ENCODE peak calls at places on chromosomes 13 and 19, in four cellular contexts. O is K562, J is GM12878, C is HepG2. R is an unnamed sample.

GRCh38 chr13:92661406-92661805 is 565.2 kb upstream of the GPC6 start:
- DNase-seq in C (no peak), J (no peak), O (no peak), R (no peak)

GRCh38 chr13:112854321-112854720 is 114.7 kb upstream of the MCF2L start:
- DNase-seq in O (no peak), J (no peak), C (no peak), R (no peak)

GRCh38 chr19:41705393-41706174 is 2.8 kb upstream of the CEACAM5 start:
- DNase-seq in J (no peak), C (no peak), O (peak), R (peak)

GRCh38 chr19:13381827-13382632 is 124.2 kb downstream of the CACNA1A start:
- DNase-seq in J (no peak), O (peak), C (no peak), R (no peak)

GRCh38 chr13:95485518-95486144 is 66.9 kb upstream of the CLDN10 start:
- DNase-seq in J (no peak), C (no peak), O (no peak), R (no peak)

GRCh38 chr13:105307776-105308175 is 1227.7 kb downstream of the EFNB2 start:
- DNase-seq in C (no peak), J (no peak), O (no peak), R (no peak)

GRCh38 chr13:78241278-78241919 is 322.8 kb upstream of the EDNRB start:
- DNase-seq in C (peak), J (no peak), O (peak), R (peak)

GRCh38 chr19:3479819-3480215 is 508 bp downstream of the SMIM24 start:
- DNase-seq in C (no peak), O (peak), J (no peak), R (peak)

GRCh38 chr19:38047641-38048040 is 140.6 kb downstream of the SIPA1L3 start:
- DNase-seq in O (no peak), J (no peak), C (no peak), R (no peak)

GRCh38 chr13:98267080-98267912 is 90.2 kb upstream of the RNF113B start:
- DNase-seq in C (peak), O (no peak), J (peak), R (no peak)

GRCh38 chr13:89343165-89343564 is 1672.0 kb downstream of the SLITRK5 start:
- DNase-seq in J (no peak), O (no peak), C (no peak), R (no peak)

GRCh38 chr13:73228546-73228945 is 169.7 kb downstream of the KLF5 start:
- DNase-seq in O (no peak), J (no peak), C (no peak), R (no peak)

GRCh38 chr19:55588738-55589137 is 8.1 kb upstream of the ZNF579 start:
- DNase-seq in J (no peak), C (no peak), O (no peak), R (no peak)

GRCh38 chr13:66859934-66860867 is 369.9 kb downstream of the PCDH9 start:
- DNase-seq in J (no peak), C (no peak), O (no peak), R (no peak)

GRCh38 chr13:112844879-112845278 is 124.1 kb upstream of the MCF2L start:
- DNase-seq in C (no peak), J (no peak), O (no peak), R (no peak)

GRCh38 chr13:62919491-62919890 is 1503.8 kb upstream of the PCDH20 start:
- DNase-seq in C (no peak), J (no peak), O (no peak), R (no peak)

GRCh38 chr19:43674630-43674982 is 4.6 kb upstream of the PLAUR start:
- DNase-seq in J (no peak), O (no peak), C (no peak), R (no peak)

GRCh38 chr19:43675906-43676305 is 5.9 kb upstream of the PLAUR start:
- DNase-seq in O (no peak), J (no peak), C (no peak), R (no peak)

GRCh38 chr19:43673702-43674629 is 4.0 kb upstream of the PLAUR start:
- DNase-seq in C (no peak), J (no peak), O (no peak), R (no peak)

GRCh38 chr19:43678512-43678911 is 8.5 kb upstream of the PLAUR start:
- DNase-seq in O (no peak), J (no peak), C (no peak), R (no peak)

GRCh38 chr19:43675269-43675879 is 5.4 kb upstream of the PLAUR start:
- DNase-seq in J (peak), C (no peak), O (no peak), R (no peak)
- TF ChIP-seq TARDBP in J (no peak), C (no peak), O (no peak), R (no peak)

GRCh38 chr19:43983912-43984686 is at the start of gene ZNF155:
- DNase-seq in O (peak), J (peak), C (peak), R (peak)
- TF ChIP-seq FOXK2 in O (no peak), J (no peak), C (no peak), R (no peak)

GRCh38 chr13:101919541-101920306 is 467.2 kb downstream of the ITGBL1 start:
- DNase-seq in J (no peak), O (no peak), C (no peak), R (no peak)

GRCh38 chr13:101916108-101916757 is 463.8 kb downstream of the ITGBL1 start:
- DNase-seq in C (no peak), O (no peak), J (no peak), R (peak)

GRCh38 chr13:101916758-101917474 is 464.4 kb downstream of the ITGBL1 start:
- DNase-seq in C (no peak), O (no peak), J (no peak), R (no peak)

GRCh38 chr13:101917475-101917810 is 465.0 kb downstream of the ITGBL1 start:
- DNase-seq in O (no peak), J (no peak), C (no peak), R (no peak)

GRCh38 chr13:101917833-101918755 is 465.6 kb downstream of the ITGBL1 start:
- DNase-seq in O (no peak), C (no peak), J (no peak), R (no peak)
- TF ChIP-seq TARDBP in O (no peak), C (no peak), J (no peak), R (no peak)

GRCh38 chr19:1853295-1854031 is 5.2 kb upstream of the REXO1 start:
- DNase-seq in O (peak), J (peak), C (peak), R (peak)

GRCh38 chr19:1855828-1856255 is 7.5 kb downstream of the KLF16 start:
- DNase-seq in C (no peak), O (no peak), J (no peak), R (no peak)

GRCh38 chr19:1855040-1855827 is 7.0 kb upstream of the REXO1 start:
- DNase-seq in J (peak), C (no peak), O (peak), R (peak)

GRCh38 chr19:1854032-1854541 is 5.8 kb upstream of the REXO1 start:
- DNase-seq in O (no peak), C (no peak), J (no peak), R (no peak)

DNA sequence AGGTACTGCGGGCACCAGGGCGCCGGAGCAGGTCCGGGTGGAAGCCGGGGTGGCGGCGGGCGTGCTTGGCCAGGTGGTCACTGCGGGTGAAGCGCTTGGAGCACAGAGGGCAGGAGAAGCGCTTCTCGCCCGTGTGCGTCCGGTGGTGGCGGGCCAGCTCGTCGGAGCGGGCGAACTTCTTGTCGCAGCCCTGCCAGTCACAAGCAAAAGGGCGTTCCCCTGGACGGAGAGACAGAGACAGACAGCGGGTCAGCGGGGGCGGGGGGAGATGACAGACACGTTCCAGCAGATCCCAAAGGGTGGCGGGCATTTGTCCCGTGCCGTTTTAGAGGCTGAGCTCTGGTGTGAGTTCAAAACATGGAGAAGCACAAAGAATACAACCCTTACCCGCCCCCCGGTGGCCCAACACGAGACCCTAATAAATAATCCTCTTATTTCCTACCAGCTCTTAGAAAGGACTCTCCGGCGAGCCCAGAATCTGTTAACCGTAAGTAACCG is 6.3 kb upstream of the REXO1 start:
- DNase-seq in J (no peak), O (peak), C (no peak), R (no peak)
- TF ChIP-seq FOXK2 in J (no peak), O (no peak), C (no peak), R (no peak)

GRCh38 chr19:8814176-8814575 is 17.9 kb downstream of the ZNF558 start:
- DNase-seq in O (no peak), C (no peak), J (no peak), R (no peak)
- TF ChIP-seq TARDBP in O (no peak), C (no peak), J (no peak), R (no peak)

GRCh38 chr19:34150558-34150957 is 21.7 kb upstream of the LSM14A start:
- DNase-seq in C (no peak), O (no peak), J (no peak), R (no peak)
- TF ChIP-seq FOXK2 in C (no peak), O (no peak), J (no peak), R (no peak)

DNA sequence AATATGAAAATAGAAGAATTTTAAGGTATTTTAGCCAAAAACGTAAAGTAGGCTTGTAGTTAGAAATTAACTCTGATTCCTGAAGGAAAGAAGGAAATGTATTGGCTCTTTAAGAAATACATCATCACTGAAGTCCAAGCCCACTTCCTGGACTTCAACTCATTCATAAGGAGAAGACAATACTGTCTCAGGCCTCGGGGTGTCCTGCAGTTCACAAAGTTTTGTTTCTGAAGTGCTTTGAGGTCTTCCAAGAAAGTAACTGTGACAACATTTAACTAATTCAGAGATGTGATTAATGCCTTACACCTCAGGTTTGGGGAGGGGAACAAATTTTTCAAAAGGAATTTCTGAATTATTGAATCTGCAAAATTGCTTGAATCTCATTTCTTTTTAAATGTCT is 65.8 kb upstream of the STARD13 start:
- DNase-seq in J (no peak), C (no peak), O (no peak), R (peak)
- TF ChIP-seq TARDBP in J (no peak), C (no peak), O (no peak), R (no peak)

GRCh38 chr13:32007494-32007893 is 24.1 kb upstream of the FRY start:
- DNase-seq in O (no peak), C (no peak), J (no peak), R (no peak)
- TF ChIP-seq FOXK2 in O (no peak), C (no peak), J (no peak), R (no peak)

GRCh38 chr19:46270521-46271256 is 26.2 kb upstream of the HIF3A start:
- DNase-seq in C (no peak), O (no peak), J (no peak), R (no peak)

GRCh38 chr19:46269085-46269484 is 27.8 kb upstream of the HIF3A start:
- DNase-seq in C (no peak), J (no peak), O (no peak), R (no peak)

GRCh38 chr19:46271488-46272197 is 25.2 kb upstream of the HIF3A start:
- DNase-seq in J (no peak), O (no peak), C (no peak), R (no peak)
- TF ChIP-seq TARDBP in J (no peak), O (no peak), C (no peak), R (no peak)

R was measured in HEK293T.